ENCODE peak calls at places on chromosome 19, in nine cellular contexts. S, N, V, H, B, G, C, X and E are unnamed samples.

GRCh38 chr19:40396886-40397567 is 7.0 kb upstream of the HIPK4 start:
- DNase-seq in S (no peak), N (no peak), V (no peak), H (no peak), B (no peak), G (no peak), C (no peak), X (no peak), E (no peak)

GRCh38 chr19:18514800-18515682 is 6.8 kb downstream of the ELL start:
- DNase-seq in S (peak; percentile 90), N (peak; percentile 93), V (peak; percentile 57), H (no peak), B (no peak), G (no peak), C (no peak), X (peak; percentile 80), E (no peak)

GRCh38 chr19:40267601-40267997 is 17.5 kb downstream of the AKT2 start:
- DNase-seq in S (no peak), N (no peak), V (no peak), H (no peak), B (no peak), G (no peak), C (no peak), X (no peak), E (no peak)

GRCh38 chr19:30512748-30513389 is 140.7 kb downstream of the ZNF536 start:
- DNase-seq in S (no peak), N (peak; percentile 10), V (no peak), H (no peak), B (no peak), G (no peak), C (no peak), X (no peak), E (no peak)

GRCh38 chr19:6587093-6587820 is 3.7 kb downstream of the CD70 start:
- DNase-seq in S (no peak), N (peak; percentile 88), V (no peak), H (no peak), B (no peak), G (peak; percentile 51), C (peak; percentile 14), X (no peak), E (no peak)

GRCh38 chr19:36378625-36379509 is at the start of gene ZFP14:
- DNase-seq in S (peak; percentile 96), N (peak; percentile 97), V (peak; percentile 95), H (peak; percentile 87), B (peak; percentile 83), G (peak; percentile 93), C (peak; percentile 97), X (peak; percentile 93), E (peak; percentile 82)

GRCh38 chr19:52138614-52139290 is 986 bp downstream of the ZNF616 start:
- DNase-seq in S (peak; percentile 14), N (no peak), V (peak; percentile 37), H (no peak), B (peak; percentile 18), G (no peak), C (peak; percentile 56), X (peak; percentile 15), E (no peak)

GRCh38 chr19:22627526-22627925 is 6.6 kb upstream of the ZNF492 start:
- DNase-seq in S (no peak), N (no peak), V (no peak), H (no peak), B (no peak), G (no peak), C (no peak), X (no peak), E (no peak)

GRCh38 chr19:42596391-42597071 is 1.8 kb upstream of the CEACAM8 start:
- DNase-seq in S (peak; percentile 43), N (no peak), V (peak; percentile 45), H (no peak), B (peak; percentile 10), G (peak; percentile 7), C (peak; percentile 43), X (peak; percentile 42), E (no peak)

GRCh38 chr19:48480151-48480475 is 10.9 kb downstream of the CYTH2 start:
- DNase-seq in S (no peak), N (peak; percentile 95), V (peak; percentile 79), H (no peak), B (no peak), G (peak; percentile 20), C (peak; percentile 59), X (no peak), E (no peak)

GRCh38 chr19:17946965-17947784 is 14.4 kb downstream of the CCDC124 start:
- DNase-seq in S (peak; percentile 79), N (no peak), V (peak; percentile 46), H (no peak), B (no peak), G (no peak), C (peak; percentile 66), X (no peak), E (no peak)

GRCh38 chr19:42132851-42133528 is 744 bp upstream of the POU2F2 start:
- DNase-seq in S (peak; percentile 85), N (peak; percentile 92), V (peak; percentile 84), H (no peak), B (peak; percentile 29), G (peak; percentile 36), C (peak; percentile 81), X (peak; percentile 83), E (no peak)

GRCh38 chr19:55554749-55555152 is 9.4 kb upstream of the SBK3 start:
- DNase-seq in S (no peak), N (no peak), V (no peak), H (no peak), B (no peak), G (no peak), C (no peak), X (no peak), E (no peak)

GRCh38 chr19:55676384-55676783 is 1.4 kb downstream of the EPN1 start:
- DNase-seq in S (no peak), N (no peak), V (peak; percentile 60), H (no peak), B (no peak), G (peak; percentile 49), C (no peak), X (no peak), E (no peak)

GRCh38 chr19:50204811-50205675 is 1.6 kb downstream of the MYH14 start:
- DNase-seq in S (peak; percentile 79), N (peak; percentile 91), V (peak; percentile 85), H (no peak), B (no peak), G (no peak), C (peak; percentile 30), X (peak; percentile 96), E (no peak)

GRCh38 chr19:47511681-47512080 is 3.2 kb downstream of the NAPA start:
- DNase-seq in S (no peak), N (no peak), V (no peak), H (no peak), B (no peak), G (peak; percentile 26), C (no peak), X (no peak), E (no peak)

GRCh38 chr19:8515317-8515716 is 1.4 kb upstream of the ZNF414 start:
- DNase-seq in S (no peak), N (no peak), V (no peak), H (no peak), B (no peak), G (no peak), C (peak; percentile 78), X (no peak), E (no peak)

GRCh38 chr19:15905026-15905425 is 7.2 kb upstream of the CYP4F2 start:
- DNase-seq in S (no peak), N (no peak), V (no peak), H (no peak), B (no peak), G (no peak), C (no peak), X (no peak), E (no peak)

GRCh38 chr19:47429140-47429793 is 9.9 kb upstream of the MEIS3 start:
- DNase-seq in S (no peak), N (no peak), V (no peak), H (no peak), B (no peak), G (no peak), C (no peak), X (no peak), E (no peak)

GRCh38 chr19:18501351-18501750 is 20.5 kb downstream of the ELL start:
- DNase-seq in S (no peak), N (no peak), V (no peak), H (no peak), B (no peak), G (no peak), C (no peak), X (no peak), E (no peak)

GRCh38 chr19:13093407-13094284 is 9.0 kb downstream of the LYL1 start:
- DNase-seq in S (peak; percentile 99), N (peak; percentile 97), V (peak; percentile 88), H (peak; percentile 51), B (peak; percentile 91), G (peak; percentile 86), C (peak; percentile 91), X (peak; percentile 75), E (no peak)

GRCh38 chr19:16118489-16119033 is 6.9 kb downstream of the RAB8A start:
- DNase-seq in S (no peak), N (peak; percentile 87), V (peak; percentile 49), H (no peak), B (no peak), G (no peak), C (peak; percentile 70), X (no peak), E (no peak)

GRCh38 chr19:17722655-17723240 is 3.5 kb downstream of the MAP1S start:
- DNase-seq in S (no peak), N (no peak), V (no peak), H (no peak), B (no peak), G (no peak), C (no peak), X (no peak), E (no peak)

GRCh38 chr19:12782424-12783225 is 7.3 kb upstream of the HOOK2 start:
- DNase-seq in S (peak; percentile 67), N (peak; percentile 96), V (peak; percentile 96), H (no peak), B (peak; percentile 88), G (peak; percentile 91), C (peak; percentile 93), X (peak; percentile 76), E (no peak)

GRCh38 chr19:19267305-19267704 is 5.8 kb downstream of the TM6SF2 start:
- DNase-seq in S (peak; percentile 6), N (no peak), V (no peak), H (no peak), B (no peak), G (no peak), C (no peak), X (no peak), E (no peak)

GRCh38 chr19:15318241-15318691 is 14.1 kb downstream of the BRD4 start:
- DNase-seq in S (no peak), N (no peak), V (no peak), H (no peak), B (no peak), G (no peak), C (peak; percentile 45), X (no peak), E (no peak)

GRCh38 chr19:43596842-43597461 is 557 bp downstream of the ZNF576 start:
- DNase-seq in S (no peak), N (no peak), V (no peak), H (no peak), B (no peak), G (no peak), C (peak; percentile 20), X (peak; percentile 9), E (no peak)

GRCh38 chr19:35216833-35217707 is 11.5 kb downstream of the FAM187B start:
- DNase-seq in S (no peak), N (peak; percentile 79), V (no peak), H (no peak), B (no peak), G (no peak), C (peak; percentile 72), X (peak; percentile 49), E (no peak)

GRCh38 chr19:11699931-11700794 is 38.6 kb downstream of the ZNF823 start:
- DNase-seq in S (peak; percentile 19), N (no peak), V (no peak), H (peak; percentile 15), B (peak; percentile 40), G (peak; percentile 56), C (peak; percentile 15), X (peak; percentile 12), E (no peak)

GRCh38 chr19:42295342-42295741 is 6.6 kb upstream of the PRR19 start:
- DNase-seq in S (no peak), N (no peak), V (no peak), H (no peak), B (no peak), G (no peak), C (no peak), X (no peak), E (no peak)

GRCh38 chr19:33260628-33261418 is 35.2 kb upstream of the SLC7A10 start:
- DNase-seq in S (no peak), N (no peak), V (peak; percentile 59), H (no peak), B (no peak), G (no peak), C (no peak), X (no peak), E (no peak)